ENCODE peak calls at places on chromosome 6, in ten cellular contexts. One of them, this sample, is unnamed.

GRCh38 chr6:124054034-124054433 is 250.4 kb downstream of the NKAIN2 start:
- DNase-seq in adrenal gland: no peak
- DNase-seq in GM12878: no peak
- DNase-seq in GM12891: no peak
- DNase-seq in lower leg skin: no peak
- DNase-seq in IMR-90: no peak
- DNase-seq in HCT116: no peak
- DNase-seq in stomach: no peak
- DNase-seq in Peyer's patch: no peak
- DNase-seq in A549: no peak
- DNase-seq in this sample: no peak

GRCh38 chr6:135946674-135947073 is 95.2 kb downstream of the PDE7B start:
- DNase-seq in adrenal gland: no peak
- DNase-seq in GM12878: no peak
- DNase-seq in GM12891: no peak
- DNase-seq in lower leg skin: no peak
- DNase-seq in IMR-90: no peak
- DNase-seq in HCT116: no peak
- DNase-seq in stomach: no peak
- DNase-seq in Peyer's patch: no peak
- DNase-seq in A549: no peak
- DNase-seq in this sample: no peak

GRCh38 chr6:7727150-7727950 is 1.5 kb downstream of the BMP6 start:
- DNase-seq in adrenal gland: no peak
- DNase-seq in GM12878: no peak
- DNase-seq in GM12891: peak; percentile 32
- DNase-seq in lower leg skin: no peak
- DNase-seq in IMR-90: no peak
- DNase-seq in HCT116: no peak
- DNase-seq in stomach: no peak
- DNase-seq in Peyer's patch: no peak
- DNase-seq in A549: peak; percentile 32
- DNase-seq in this sample: no peak

GRCh38 chr6:16103708-16104107 is 25.2 kb upstream of the MYLIP start:
- DNase-seq in adrenal gland: no peak
- DNase-seq in GM12878: no peak
- DNase-seq in GM12891: no peak
- DNase-seq in lower leg skin: no peak
- DNase-seq in IMR-90: no peak
- DNase-seq in HCT116: no peak
- DNase-seq in stomach: no peak
- DNase-seq in Peyer's patch: no peak
- DNase-seq in A549: no peak
- DNase-seq in this sample: no peak

GRCh38 chr6:133170602-133171001 is 70.6 kb upstream of the EYA4 start:
- DNase-seq in adrenal gland: no peak
- DNase-seq in GM12878: no peak
- DNase-seq in GM12891: no peak
- DNase-seq in lower leg skin: no peak
- DNase-seq in IMR-90: peak; percentile 53
- DNase-seq in HCT116: no peak
- DNase-seq in stomach: no peak
- DNase-seq in Peyer's patch: no peak
- DNase-seq in A549: peak; percentile 6
- DNase-seq in this sample: no peak

GRCh38 chr6:112061605-112062004 is 7.7 kb downstream of the CCN6 start:
- DNase-seq in adrenal gland: no peak
- DNase-seq in GM12878: no peak
- DNase-seq in GM12891: no peak
- DNase-seq in lower leg skin: no peak
- DNase-seq in IMR-90: peak; percentile 70
- DNase-seq in HCT116: no peak
- DNase-seq in stomach: no peak
- DNase-seq in Peyer's patch: no peak
- DNase-seq in A549: no peak
- DNase-seq in this sample: no peak

GRCh38 chr6:82057846-82058554 is 189.5 kb downstream of the IBTK start:
- DNase-seq in adrenal gland: no peak
- DNase-seq in GM12878: no peak
- DNase-seq in GM12891: no peak
- DNase-seq in lower leg skin: no peak
- DNase-seq in IMR-90: peak; percentile 57
- DNase-seq in HCT116: no peak
- DNase-seq in stomach: no peak
- DNase-seq in Peyer's patch: no peak
- DNase-seq in A549: no peak
- DNase-seq in this sample: no peak

GRCh38 chr6:116217069-116217468 is 36.8 kb downstream of the TSPYL4 start:
- DNase-seq in adrenal gland: no peak
- DNase-seq in GM12878: no peak
- DNase-seq in GM12891: no peak
- DNase-seq in lower leg skin: no peak
- DNase-seq in IMR-90: peak; percentile 52
- DNase-seq in HCT116: peak; percentile 24
- DNase-seq in stomach: no peak
- DNase-seq in Peyer's patch: no peak
- DNase-seq in A549: peak; percentile 22
- DNase-seq in this sample: no peak

GRCh38 chr6:129661478-129662405 is 48.2 kb downstream of the ARHGAP18 start:
- DNase-seq in adrenal gland: peak; percentile 57
- DNase-seq in GM12878: no peak
- DNase-seq in GM12891: no peak
- DNase-seq in lower leg skin: no peak
- DNase-seq in IMR-90: no peak
- DNase-seq in HCT116: no peak
- DNase-seq in stomach: no peak
- DNase-seq in Peyer's patch: no peak
- DNase-seq in A549: no peak
- DNase-seq in this sample: no peak

GRCh38 chr6:13575377-13575775 is 975 bp downstream of the SIRT5 start:
- DNase-seq in adrenal gland: no peak
- DNase-seq in GM12878: no peak
- DNase-seq in GM12891: no peak
- DNase-seq in lower leg skin: no peak
- DNase-seq in IMR-90: no peak
- DNase-seq in HCT116: no peak
- DNase-seq in stomach: no peak
- DNase-seq in Peyer's patch: no peak
- DNase-seq in A549: no peak
- DNase-seq in this sample: no peak

GRCh38 chr6:13574149-13574570 is 241 bp upstream of the SIRT5 start:
- DNase-seq in adrenal gland: peak; percentile 95
- DNase-seq in GM12878: peak; percentile 82
- DNase-seq in GM12891: peak; percentile 93
- DNase-seq in lower leg skin: peak; percentile 97
- DNase-seq in IMR-90: peak; percentile 90
- DNase-seq in HCT116: peak; percentile 86
- DNase-seq in stomach: peak; percentile 93
- DNase-seq in Peyer's patch: peak; percentile 95
- DNase-seq in A549: peak; percentile 93
- DNase-seq in this sample: peak; percentile 98

GRCh38 chr6:13573669-13574110 is 711 bp upstream of the SIRT5 start:
- DNase-seq in adrenal gland: peak; percentile 63
- DNase-seq in GM12878: no peak
- DNase-seq in GM12891: no peak
- DNase-seq in lower leg skin: no peak
- DNase-seq in IMR-90: peak; percentile 46
- DNase-seq in HCT116: peak; percentile 18
- DNase-seq in stomach: peak; percentile 35
- DNase-seq in Peyer's patch: peak; percentile 56
- DNase-seq in A549: peak; percentile 29
- DNase-seq in this sample: peak; percentile 54

GRCh38 chr6:13576017-13576416 is 1.6 kb downstream of the SIRT5 start:
- DNase-seq in adrenal gland: no peak
- DNase-seq in GM12878: no peak
- DNase-seq in GM12891: no peak
- DNase-seq in lower leg skin: no peak
- DNase-seq in IMR-90: no peak
- DNase-seq in HCT116: no peak
- DNase-seq in stomach: no peak
- DNase-seq in Peyer's patch: no peak
- DNase-seq in A549: no peak
- DNase-seq in this sample: no peak

GRCh38 chr6:13574571-13575376 is at the start of gene SIRT5:
- DNase-seq in adrenal gland: peak; percentile 85
- DNase-seq in GM12878: peak; percentile 52
- DNase-seq in GM12891: peak; percentile 57
- DNase-seq in lower leg skin: peak; percentile 96
- DNase-seq in IMR-90: peak; percentile 77
- DNase-seq in HCT116: peak; percentile 85
- DNase-seq in stomach: peak; percentile 83
- DNase-seq in Peyer's patch: peak; percentile 91
- DNase-seq in A549: peak; percentile 91
- DNase-seq in this sample: peak; percentile 90
- TF ChIP-seq POLR2A in adrenal gland: peak; percentile 54
- TF ChIP-seq POLR2A in GM12878: peak; percentile 84
- TF ChIP-seq POLR2A in GM12891: peak; percentile 75
- TF ChIP-seq POLR2A in lower leg skin: no peak
- TF ChIP-seq POLR2A in IMR-90: peak; percentile 46
- TF ChIP-seq POLR2A in HCT116: peak; percentile 88
- TF ChIP-seq POLR2A in stomach: no peak
- TF ChIP-seq POLR2A in Peyer's patch: peak; percentile 83
- TF ChIP-seq POLR2A in A549: peak; percentile 58
- TF ChIP-seq POLR2A in this sample: peak; percentile 57

GRCh38 chr6:38639498-38640215 is at the start of gene BTBD9:
- DNase-seq in adrenal gland: peak; percentile 80
- DNase-seq in GM12878: peak; percentile 44
- DNase-seq in GM12891: peak; percentile 74
- DNase-seq in lower leg skin: peak; percentile 94
- DNase-seq in IMR-90: peak; percentile 83
- DNase-seq in HCT116: peak; percentile 69
- DNase-seq in stomach: peak; percentile 84
- DNase-seq in Peyer's patch: peak; percentile 87
- DNase-seq in A549: peak; percentile 76
- DNase-seq in this sample: peak; percentile 76
- TF ChIP-seq POLR2A in adrenal gland: peak; percentile 73
- TF ChIP-seq POLR2A in GM12878: peak; percentile 87
- TF ChIP-seq POLR2A in GM12891: peak; percentile 55
- TF ChIP-seq POLR2A in lower leg skin: no peak
- TF ChIP-seq POLR2A in IMR-90: peak; percentile 63
- TF ChIP-seq POLR2A in HCT116: peak; percentile 30
- TF ChIP-seq POLR2A in stomach: no peak
- TF ChIP-seq POLR2A in Peyer's patch: peak; percentile 61
- TF ChIP-seq POLR2A in A549: peak; percentile 38
- TF ChIP-seq POLR2A in this sample: peak; percentile 36

GRCh38 chr6:2224847-2225382 is 20.5 kb downstream of the GMDS start:
- DNase-seq in adrenal gland: no peak
- DNase-seq in GM12878: no peak
- DNase-seq in GM12891: no peak
- DNase-seq in lower leg skin: no peak
- DNase-seq in IMR-90: no peak
- DNase-seq in HCT116: no peak
- DNase-seq in stomach: no peak
- DNase-seq in Peyer's patch: no peak
- DNase-seq in A549: no peak
- DNase-seq in this sample: no peak

GRCh38 chr6:2229039-2229438 is 16.4 kb downstream of the GMDS start:
- DNase-seq in adrenal gland: no peak
- DNase-seq in GM12878: no peak
- DNase-seq in GM12891: no peak
- DNase-seq in lower leg skin: no peak
- DNase-seq in IMR-90: no peak
- DNase-seq in HCT116: no peak
- DNase-seq in stomach: no peak
- DNase-seq in Peyer's patch: no peak
- DNase-seq in A549: no peak
- DNase-seq in this sample: no peak

GRCh38 chr6:2228392-2228791 is 17.0 kb downstream of the GMDS start:
- DNase-seq in adrenal gland: no peak
- DNase-seq in GM12878: no peak
- DNase-seq in GM12891: no peak
- DNase-seq in lower leg skin: no peak
- DNase-seq in IMR-90: no peak
- DNase-seq in HCT116: no peak
- DNase-seq in stomach: no peak
- DNase-seq in Peyer's patch: no peak
- DNase-seq in A549: no peak
- DNase-seq in this sample: no peak

GRCh38 chr6:2226775-2227174 is 18.6 kb downstream of the GMDS start:
- DNase-seq in adrenal gland: no peak
- DNase-seq in GM12878: no peak
- DNase-seq in GM12891: no peak
- DNase-seq in lower leg skin: no peak
- DNase-seq in IMR-90: no peak
- DNase-seq in HCT116: no peak
- DNase-seq in stomach: no peak
- DNase-seq in Peyer's patch: no peak
- DNase-seq in A549: no peak
- DNase-seq in this sample: no peak

DNA sequence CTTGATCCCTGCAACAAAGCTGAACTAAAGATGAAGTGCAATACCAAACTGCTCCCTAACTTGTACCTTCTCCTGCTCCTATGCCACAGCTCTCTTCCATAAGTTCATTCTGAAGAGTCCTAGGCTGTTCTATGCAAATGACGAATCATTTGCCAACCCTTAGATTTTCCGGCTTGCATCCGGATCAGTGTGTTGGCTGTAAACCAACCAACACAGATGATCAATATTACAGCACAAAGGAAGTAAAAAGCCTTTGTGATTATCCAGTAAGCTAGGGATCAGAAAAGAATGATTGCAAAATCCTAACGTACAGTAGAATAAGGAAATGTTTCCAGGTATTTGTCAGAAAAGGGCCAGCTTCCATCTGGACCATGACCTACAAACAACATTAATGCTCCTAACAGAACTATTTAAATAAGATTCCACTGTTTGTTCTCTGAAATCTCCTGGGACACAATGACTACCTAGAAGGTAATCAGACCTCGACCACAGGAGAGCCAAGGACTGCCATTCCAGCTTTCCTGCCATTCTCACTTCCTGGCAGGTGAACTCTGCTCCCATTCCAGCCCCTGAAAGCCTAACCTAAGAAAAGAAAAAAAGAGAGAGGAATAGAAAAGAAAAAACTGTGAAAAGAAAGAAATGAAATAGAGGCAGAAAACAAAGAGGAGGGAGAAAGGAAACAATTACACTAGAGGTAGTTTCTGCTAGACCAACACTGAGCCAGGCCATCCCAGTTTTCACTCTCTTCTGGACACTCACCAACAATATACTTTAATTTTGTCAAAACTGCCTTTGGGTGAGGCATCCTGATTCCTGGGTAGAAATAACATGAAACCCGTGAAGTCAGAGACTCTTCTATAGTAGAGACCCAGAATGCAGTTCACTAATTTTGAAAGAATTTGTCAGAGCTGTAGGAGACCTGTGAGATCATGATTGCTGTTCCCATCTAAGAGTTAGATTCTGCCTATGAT is 19.7 kb downstream of the GMDS start:
- DNase-seq in adrenal gland: no peak
- DNase-seq in GM12878: no peak
- DNase-seq in GM12891: no peak
- DNase-seq in lower leg skin: no peak
- DNase-seq in IMR-90: no peak
- DNase-seq in HCT116: no peak
- DNase-seq in stomach: peak; percentile 56
- DNase-seq in Peyer's patch: no peak
- DNase-seq in A549: peak; percentile 21
- DNase-seq in this sample: no peak
- TF ChIP-seq POLR2A in adrenal gland: no peak
- TF ChIP-seq POLR2A in GM12878: no peak
- TF ChIP-seq POLR2A in GM12891: no peak
- TF ChIP-seq POLR2A in lower leg skin: no peak
- TF ChIP-seq POLR2A in IMR-90: no peak
- TF ChIP-seq POLR2A in HCT116: no peak
- TF ChIP-seq POLR2A in stomach: no peak
- TF ChIP-seq POLR2A in Peyer's patch: no peak
- TF ChIP-seq POLR2A in A549: no peak
- TF ChIP-seq POLR2A in this sample: no peak

GRCh38 chr6:11218827-11219826 is 13.3 kb downstream of the NEDD9 start:
- DNase-seq in adrenal gland: peak; percentile 49
- DNase-seq in GM12878: no peak
- DNase-seq in GM12891: no peak
- DNase-seq in lower leg skin: no peak
- DNase-seq in IMR-90: no peak
- DNase-seq in HCT116: no peak
- DNase-seq in stomach: no peak
- DNase-seq in Peyer's patch: no peak
- DNase-seq in A549: peak; percentile 93
- DNase-seq in this sample: no peak
- TF ChIP-seq POLR2A in adrenal gland: peak; percentile 6
- TF ChIP-seq POLR2A in GM12878: no peak
- TF ChIP-seq POLR2A in GM12891: no peak
- TF ChIP-seq POLR2A in lower leg skin: no peak
- TF ChIP-seq POLR2A in IMR-90: peak; percentile 36
- TF ChIP-seq POLR2A in HCT116: no peak
- TF ChIP-seq POLR2A in stomach: no peak
- TF ChIP-seq POLR2A in Peyer's patch: no peak
- TF ChIP-seq POLR2A in A549: no peak
- TF ChIP-seq POLR2A in this sample: no peak